ENCODE peak calls at places on chromosomes 7 and 10, in six cellular contexts. R is heart left ventricle, B is NB4, X is A549, W is uterus, M is suprapubic skin. S is an unnamed sample.

GRCh38 chr10:28587970-28588290 is 55.0 kb downstream of the WAC start:
- DNase-seq in B (no peak), R (no peak), W (no peak), M (no peak), X (no peak), S (no peak)

GRCh38 chr10:113216068-113216467 is 266.0 kb downstream of the TCF7L2 start:
- DNase-seq in W (no peak), R (no peak), M (no peak), B (no peak), X (no peak), S (no peak)

GRCh38 chr7:77516085-77516484 is 21.0 kb upstream of the PTPN12 start:
- DNase-seq in M (no peak), W (no peak), X (no peak), R (no peak), B (no peak), S (no peak)

GRCh38 chr7:3437467-3437866 is 136.4 kb downstream of the SDK1 start:
- DNase-seq in W (no peak), X (no peak), R (no peak), M (no peak), B (no peak), S (no peak)

GRCh38 chr10:60293797-60294196 is 95.9 kb downstream of the ANK3 start:
- DNase-seq in B (no peak), X (no peak), W (no peak), R (no peak), M (no peak), S (no peak)

GRCh38 chr10:117535752-117536358 is 6.7 kb upstream of the EMX2 start:
- DNase-seq in X (no peak), M (no peak), R (no peak), W (no peak), B (no peak), S (no peak)

GRCh38 chr7:44645696-44646095 is 39.3 kb downstream of the OGDH start:
- DNase-seq in W (no peak), M (no peak), B (no peak), X (no peak), R (no peak), S (no peak)

GRCh38 chr10:94193466-94193924 is 169.2 kb downstream of the NOC3L start:
- DNase-seq in M (no peak), X (no peak), B (no peak), W (no peak), R (no peak), S (no peak)

GRCh38 chr7:112484671-112485097 is 3.9 kb downstream of the LSMEM1 start:
- DNase-seq in M (no peak), X (peak; percentile 37), B (peak; percentile 15), R (peak; percentile 30), W (peak; percentile 35), S (no peak)

GRCh38 chr10:89646833-89647570 is 2.0 kb upstream of the PANK1 start:
- DNase-seq in X (no peak), W (no peak), M (no peak), B (peak; percentile 40), R (no peak), S (no peak)

GRCh38 chr10:99329238-99329890 is at the start of gene CNNM1:
- DNase-seq in M (peak; percentile 78), R (no peak), W (no peak), X (peak; percentile 47), B (no peak), S (peak; percentile 76)

GRCh38 chr7:45658716-45659495 is 84.7 kb downstream of the ADCY1 start:
- DNase-seq in M (peak; percentile 66), W (no peak), B (no peak), R (peak; percentile 14), X (no peak), S (no peak)

GRCh38 chr7:27840314-27840713 is 100.4 kb downstream of the TAX1BP1 start:
- DNase-seq in B (no peak), X (no peak), R (no peak), W (no peak), M (no peak), S (no peak)

GRCh38 chr10:46075869-46076268 is 29.8 kb upstream of the MSMB start:
- DNase-seq in M (no peak), R (no peak), B (no peak), X (no peak), W (no peak), S (no peak)

GRCh38 chr10:44039599-44039998 is 345.3 kb downstream of the CXCL12 start:
- DNase-seq in W (no peak), X (no peak), B (no peak), M (no peak), R (no peak), S (no peak)

GRCh38 chr7:106345421-106346166 is 60.8 kb upstream of the NAMPT start:
- DNase-seq in M (no peak), W (no peak), X (no peak), B (peak; percentile 84), R (no peak), S (no peak)

GRCh38 chr7:111532625-111533024 is 29.7 kb downstream of the IMMP2L start:
- DNase-seq in M (no peak), B (no peak), X (no peak), W (no peak), R (peak; percentile 25), S (no peak)

GRCh38 chr7:115340828-115341227 is 418.9 kb downstream of the MDFIC start:
- DNase-seq in X (no peak), W (no peak), R (no peak), B (peak; percentile 22), M (no peak), S (no peak)

DNA sequence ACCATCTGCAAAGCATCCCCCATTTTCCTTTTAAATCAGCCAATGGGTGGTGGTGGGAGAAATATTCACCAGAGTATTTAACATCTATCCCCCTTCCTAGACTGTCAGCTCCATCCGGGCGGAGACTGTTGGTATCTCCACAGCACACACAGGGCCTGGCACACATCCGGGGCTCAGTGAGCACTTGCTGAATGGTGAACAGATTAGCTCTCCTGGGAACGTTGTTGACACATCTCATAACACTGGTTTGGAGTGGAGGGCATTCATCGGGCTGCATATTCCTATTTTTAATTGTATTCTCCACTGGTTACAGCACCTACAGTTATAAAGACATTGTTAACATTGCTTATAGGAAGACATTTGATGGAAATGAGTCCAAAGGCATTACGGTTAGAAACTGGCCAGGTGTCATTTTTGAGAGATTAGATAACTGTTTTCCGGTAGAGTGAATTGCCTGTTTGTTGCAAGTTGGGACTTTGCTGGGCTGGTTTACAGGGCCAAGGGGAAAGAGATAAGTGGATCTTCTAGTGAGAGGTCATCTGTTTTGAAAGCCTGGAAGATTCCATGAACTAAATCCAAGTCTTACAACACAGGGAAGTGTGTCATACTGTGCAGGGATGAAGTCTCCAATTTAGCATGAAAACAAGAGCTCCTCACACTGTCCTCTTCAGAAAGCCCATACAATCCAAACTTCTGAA is 101.8 kb downstream of the EGFR start:
- DNase-seq in B (no peak), R (no peak), W (peak; percentile 65), M (no peak), X (no peak), S (no peak)
- TF ChIP-seq POLR2A in B (no peak), R (no peak), W (no peak), M (no peak), X (no peak), S (no peak)

GRCh38 chr7:148698397-148699023 is at the start of gene CUL1:
- DNase-seq in B (peak; percentile 93), M (peak; percentile 95), W (peak; percentile 82), R (peak; percentile 91), X (peak; percentile 39), S (peak; percentile 97)
- TF ChIP-seq POLR2A in B (peak; percentile 56), M (peak; percentile 76), W (peak; percentile 74), R (peak; percentile 57), X (peak; percentile 83), S (no peak)

GRCh38 chr10:92740762-92741161 is 51.0 kb downstream of the HHEX start:
- DNase-seq in X (no peak), R (no peak), B (no peak), M (peak; percentile 2), W (no peak), S (no peak)

GRCh38 chr10:92747600-92747999 is 57.8 kb downstream of the HHEX start:
- DNase-seq in B (no peak), M (no peak), X (no peak), W (no peak), R (peak; percentile 21), S (peak; percentile 82)

GRCh38 chr10:92737484-92737883 is 47.7 kb downstream of the HHEX start:
- DNase-seq in M (peak; percentile 28), R (no peak), B (no peak), W (no peak), X (no peak), S (no peak)

GRCh38 chr10:92747066-92747465 is 57.3 kb downstream of the HHEX start:
- DNase-seq in R (no peak), M (no peak), W (no peak), X (no peak), B (no peak), S (no peak)

GRCh38 chr10:92742331-92743228 is 52.8 kb downstream of the HHEX start:
- DNase-seq in B (peak; percentile 76), R (no peak), M (peak; percentile 9), W (no peak), X (no peak), S (no peak)
- TF ChIP-seq POLR2A in B (no peak), R (no peak), M (no peak), W (no peak), X (no peak), S (no peak)

GRCh38 chr7:33733865-33734650 is 171.3 kb upstream of the BMPER start:
- DNase-seq in M (no peak), R (no peak), B (no peak), X (no peak), W (no peak), S (peak; percentile 83)
- TF ChIP-seq POLR2A in M (no peak), R (no peak), B (no peak), X (no peak), W (no peak), S (no peak)

GRCh38 chr7:139722604-139723003 is 55.2 kb downstream of the HIPK2 start:
- DNase-seq in W (no peak), X (no peak), M (no peak), R (no peak), B (no peak), S (no peak)

GRCh38 chr7:139725843-139726484 is 51.8 kb downstream of the HIPK2 start:
- DNase-seq in R (no peak), X (no peak), M (no peak), B (peak; percentile 75), W (no peak), S (no peak)

GRCh38 chr7:139726485-139726869 is 51.3 kb downstream of the HIPK2 start:
- DNase-seq in X (no peak), R (no peak), B (peak; percentile 61), M (no peak), W (no peak), S (no peak)

GRCh38 chr7:139727151-139727705 is 50.6 kb downstream of the HIPK2 start:
- DNase-seq in X (no peak), R (no peak), B (no peak), W (peak; percentile 20), M (no peak), S (no peak)

DNA sequence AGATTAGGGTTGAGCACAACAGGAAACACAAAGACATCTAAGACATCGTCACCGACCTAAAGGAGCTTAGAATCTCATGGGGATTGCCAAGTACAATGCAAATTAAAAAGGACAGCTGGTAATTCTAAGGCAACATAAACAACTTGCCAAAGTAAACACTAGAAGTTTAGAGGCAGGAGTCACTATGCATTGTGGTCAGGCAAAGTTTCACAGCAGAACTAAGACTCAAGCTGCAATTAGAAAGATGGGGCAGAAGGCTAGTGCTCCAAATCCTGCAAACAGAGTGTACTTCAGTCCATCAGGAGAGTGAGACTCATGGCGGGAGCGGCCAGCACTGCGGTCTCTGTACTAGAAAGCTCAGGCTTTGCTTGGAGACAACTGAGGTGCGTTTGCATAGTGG is 52.7 kb downstream of the HIPK2 start:
- DNase-seq in M (no peak), B (no peak), X (no peak), R (no peak), W (no peak), S (no peak)
- TF ChIP-seq POLR2A in M (no peak), B (no peak), X (no peak), R (no peak), W (no peak), S (no peak)